ENCODE peak calls at places on chromosomes 16 and 17, in ten cellular contexts. G is upper lobe of right lung, W is GM12865, H is cardiac fibroblast, R is lower leg skin, K is keratinocyte, T is IMR-90, L is RWPE1, E is endothelial cell of umbilical vein, C is AG09319. A is an unnamed sample.

GRCh38 chr16:1899641-1900451 is 18.4 kb downstream of the HS3ST6 start:
- DNase-seq in G (no peak), W (no peak), H (no peak), R (no peak), K (no peak), T (no peak), L (peak), E (no peak), C (no peak), A (no peak)

GRCh38 chr17:79655672-79656290 is 44.9 kb upstream of the RBFOX3 start:
- DNase-seq in G (no peak), W (no peak), H (no peak), R (peak), K (no peak), T (no peak), L (no peak), E (no peak), C (no peak), A (no peak)

GRCh38 chr17:47099451-47099986 is 89.6 kb downstream of the CDC27 start:
- DNase-seq in G (no peak), W (no peak), H (no peak), R (no peak), K (no peak), T (no peak), L (no peak), E (no peak), C (no peak), A (no peak)

GRCh38 chr17:27381007-27381501 is 75.2 kb upstream of the KSR1 start:
- DNase-seq in G (peak), W (peak), H (peak), R (peak), K (no peak), T (peak), L (peak), E (peak), C (no peak), A (peak)

GRCh38 chr16:72927199-72928088 is 120.5 kb downstream of the ZFHX3 start:
- DNase-seq in G (peak), W (no peak), H (peak), R (no peak), K (peak), T (peak), L (peak), E (no peak), C (peak), A (no peak)

GRCh38 chr17:61532818-61533217 is 58.2 kb downstream of the NACA2 start:
- DNase-seq in G (no peak), W (no peak), H (no peak), R (no peak), K (no peak), T (no peak), L (no peak), E (no peak), C (no peak), A (no peak)

GRCh38 chr17:77728022-77728671 is 230.4 kb upstream of the TNRC6C start:
- DNase-seq in G (no peak), W (peak), H (peak), R (peak), K (no peak), T (no peak), L (no peak), E (no peak), C (peak), A (no peak)

GRCh38 chr16:85029981-85030381 is 2.4 kb downstream of the KIAA0513 start:
- DNase-seq in G (no peak), W (no peak), H (peak), R (no peak), K (no peak), T (peak), L (no peak), E (no peak), C (no peak), A (no peak)

GRCh38 chr16:35149550-35149949 is 1690.1 kb downstream of the TP53TG3F start:
- DNase-seq in G (no peak), W (no peak), H (no peak), R (peak), K (no peak), T (no peak), L (no peak), E (no peak), C (no peak), A (no peak)

GRCh38 chr16:11396241-11397048 is 51.2 kb downstream of the RMI2 start:
- DNase-seq in G (peak), W (peak), H (peak), R (peak), K (no peak), T (peak), L (peak), E (peak), C (peak), A (peak)

GRCh38 chr17:31008374-31009035 is 37.7 kb downstream of the RNF135 start:
- DNase-seq in G (peak), W (peak), H (peak), R (peak), K (no peak), T (peak), L (peak), E (peak), C (no peak), A (peak)

GRCh38 chr16:4660454-4661007 is 32.8 kb upstream of the NUDT16L1 start:
- DNase-seq in G (peak), W (no peak), H (peak), R (no peak), K (no peak), T (peak), L (no peak), E (peak), C (no peak), A (peak)

GRCh38 chr16:67537270-67537635 is 8.6 kb downstream of the RIPOR1 start:
- DNase-seq in G (peak), W (peak), H (peak), R (peak), K (no peak), T (peak), L (peak), E (peak), C (no peak), A (no peak)

GRCh38 chr16:66521227-66521626 is 28.7 kb downstream of the TK2 start:
- DNase-seq in G (no peak), W (no peak), H (no peak), R (peak), K (no peak), T (no peak), L (no peak), E (no peak), C (no peak), A (no peak)

GRCh38 chr17:58409432-58409831 is 7.9 kb downstream of the RNF43 start:
- DNase-seq in G (no peak), W (no peak), H (no peak), R (no peak), K (no peak), T (no peak), L (no peak), E (no peak), C (no peak), A (no peak)

GRCh38 chr17:56260421-56260820 is 107.1 kb downstream of the ANKFN1 start:
- DNase-seq in G (no peak), W (no peak), H (no peak), R (no peak), K (no peak), T (no peak), L (no peak), E (no peak), C (no peak), A (no peak)

GRCh38 chr17:29175349-29175748 is 4.8 kb downstream of the MYO18A start:
- DNase-seq in G (no peak), W (no peak), H (no peak), R (no peak), K (no peak), T (no peak), L (no peak), E (no peak), C (no peak), A (no peak)

GRCh38 chr16:24652209-24652712 is 77.2 kb upstream of the TNRC6A start:
- DNase-seq in G (no peak), W (no peak), H (no peak), R (peak), K (no peak), T (no peak), L (no peak), E (no peak), C (no peak), A (no peak)

GRCh38 chr17:42618442-42619150 is 9.1 kb downstream of the TUBG1 start:
- DNase-seq in G (no peak), W (peak), H (no peak), R (no peak), K (no peak), T (no peak), L (peak), E (no peak), C (no peak), A (no peak)

GRCh38 chr17:78844301-78845005 is 3.8 kb upstream of the USP36 start:
- DNase-seq in G (no peak), W (peak), H (peak), R (no peak), K (no peak), T (peak), L (no peak), E (peak), C (no peak), A (peak)

GRCh38 chr16:88744520-88744835 is 38.2 kb downstream of the CTU2 start:
- DNase-seq in G (no peak), W (no peak), H (no peak), R (no peak), K (no peak), T (no peak), L (no peak), E (no peak), C (no peak), A (no peak)

GRCh38 chr16:25079637-25080375 is 31.7 kb upstream of the LCMT1 start:
- DNase-seq in G (no peak), W (peak), H (no peak), R (no peak), K (no peak), T (no peak), L (no peak), E (no peak), C (no peak), A (no peak)

GRCh38 chr17:72308744-72309395 is 188.1 kb downstream of the SOX9 start:
- DNase-seq in G (no peak), W (peak), H (no peak), R (no peak), K (no peak), T (peak), L (no peak), E (no peak), C (no peak), A (no peak)

GRCh38 chr17:40980594-40980993 is 3.5 kb downstream of the KRT40 start:
- DNase-seq in G (no peak), W (no peak), H (peak), R (no peak), K (no peak), T (peak), L (no peak), E (no peak), C (peak), A (no peak)

GRCh38 chr17:67211742-67212141 is 33.3 kb downstream of the HELZ start:
- DNase-seq in G (no peak), W (no peak), H (peak), R (no peak), K (no peak), T (peak), L (peak), E (no peak), C (no peak), A (no peak)

GRCh38 chr16:82782715-82783251 is 156.0 kb downstream of the CDH13 start:
- DNase-seq in G (no peak), W (no peak), H (no peak), R (no peak), K (no peak), T (no peak), L (no peak), E (peak), C (no peak), A (no peak)

GRCh38 chr16:29821663-29822115 is 1.4 kb downstream of the MVP start:
- DNase-seq in G (no peak), W (no peak), H (peak), R (no peak), K (no peak), T (peak), L (peak), E (peak), C (no peak), A (no peak)

GRCh38 chr17:56595831-56596740 is 2.6 kb downstream of the NOG start:
- DNase-seq in G (no peak), W (no peak), H (no peak), R (peak), K (no peak), T (peak), L (no peak), E (no peak), C (no peak), A (no peak)

GRCh38 chr16:715448-716249 is 731 bp downstream of the METRN start:
- DNase-seq in G (peak), W (no peak), H (no peak), R (no peak), K (no peak), T (no peak), L (no peak), E (no peak), C (no peak), A (no peak)
- TF ChIP-seq CTCF in G (no peak), W (peak), H (no peak), R (no peak), K (no peak), T (peak), L (peak), E (peak), C (no peak), A (no peak)

DNA sequence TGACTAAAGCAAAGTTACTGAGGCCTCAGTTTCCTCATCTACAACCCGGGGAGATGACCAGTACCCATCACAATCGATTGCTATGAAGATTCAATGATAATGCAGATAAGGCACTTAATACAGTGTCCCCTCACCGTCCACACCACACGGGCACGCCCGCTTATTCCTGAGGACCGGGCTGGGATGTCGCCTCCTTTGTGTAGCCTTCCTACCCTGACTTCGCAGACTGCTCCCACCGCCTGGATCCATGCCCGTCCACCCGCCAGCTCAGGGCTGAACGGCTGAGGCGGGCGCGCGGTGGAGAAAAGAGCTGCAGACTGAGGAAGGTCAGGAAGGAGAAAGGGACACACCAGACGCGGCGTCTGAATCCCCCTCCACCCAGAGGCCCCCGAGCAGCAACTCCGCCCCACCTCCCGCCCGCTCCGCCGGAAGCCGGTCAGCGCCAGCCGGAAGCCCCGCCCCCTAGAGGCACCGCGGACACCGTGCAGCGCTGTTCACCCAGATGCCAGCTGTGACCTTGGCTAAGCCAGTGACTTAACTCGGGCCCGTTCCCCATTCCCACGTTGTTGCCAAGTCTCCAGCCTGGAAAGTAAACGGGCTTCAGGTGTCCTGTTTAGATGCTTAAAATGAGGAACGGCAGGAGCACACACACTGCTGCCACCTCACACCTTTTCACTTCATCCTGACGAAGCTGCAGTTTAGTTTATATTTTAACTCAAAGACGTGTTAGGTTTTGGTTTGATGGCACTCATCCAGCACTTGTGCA is at the start of gene KRABD2:
- DNase-seq in G (peak), W (peak), H (peak), R (peak), K (no peak), T (peak), L (peak), E (peak), C (peak), A (peak)
- TF ChIP-seq CTCF in G (peak), W (peak), H (peak), R (no peak), K (peak), T (peak), L (peak), E (peak), C (peak), A (peak)

GRCh38 chr16:31295206-31295605 is 35.4 kb downstream of the ITGAM start:
- DNase-seq in G (no peak), W (no peak), H (no peak), R (no peak), K (no peak), T (no peak), L (no peak), E (no peak), C (no peak), A (no peak)

GRCh38 chr16:31301708-31302400 is 42.1 kb downstream of the ITGAM start:
- DNase-seq in G (no peak), W (peak), H (peak), R (no peak), K (no peak), T (no peak), L (peak), E (no peak), C (no peak), A (no peak)

GRCh38 chr16:31298340-31298739 is 38.6 kb downstream of the ITGAM start:
- DNase-seq in G (no peak), W (no peak), H (no peak), R (no peak), K (no peak), T (no peak), L (no peak), E (no peak), C (no peak), A (no peak)

GRCh38 chr16:31297496-31297895 is 37.7 kb downstream of the ITGAM start:
- DNase-seq in G (no peak), W (no peak), H (no peak), R (no peak), K (no peak), T (no peak), L (no peak), E (no peak), C (no peak), A (no peak)

GRCh38 chr16:31298958-31299357 is 39.2 kb downstream of the ITGAM start:
- DNase-seq in G (no peak), W (no peak), H (no peak), R (no peak), K (no peak), T (no peak), L (no peak), E (peak), C (no peak), A (no peak)
- TF ChIP-seq CTCF in G (no peak), W (peak), H (no peak), R (no peak), K (peak), T (peak), L (peak), E (no peak), C (no peak), A (no peak)

DNA sequence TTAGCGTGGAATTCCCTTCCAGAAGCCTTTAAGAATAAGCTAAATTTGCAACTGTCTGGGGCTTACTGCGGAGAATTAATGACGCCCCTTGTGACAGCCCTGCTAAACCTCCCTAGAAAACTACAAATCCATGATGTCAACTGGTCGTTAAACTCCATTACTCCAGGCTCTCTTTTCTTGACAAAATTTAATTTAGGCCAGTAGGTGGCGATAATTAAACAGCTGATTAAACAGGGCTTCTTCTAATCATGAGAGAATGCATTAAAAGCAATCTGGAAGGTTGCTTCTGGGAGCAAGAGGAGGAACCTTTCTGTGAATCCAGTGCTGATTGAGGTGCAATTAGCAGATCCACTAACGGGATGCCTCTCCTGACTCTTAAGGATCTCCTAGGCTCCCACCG is 8.1 kb upstream of the NLRP1 start:
- DNase-seq in G (no peak), W (peak), H (peak), R (no peak), K (no peak), T (peak), L (peak), E (peak), C (no peak), A (no peak)
- TF ChIP-seq CTCF in G (peak), W (peak), H (peak), R (no peak), K (peak), T (peak), L (peak), E (peak), C (peak), A (peak)

DNA sequence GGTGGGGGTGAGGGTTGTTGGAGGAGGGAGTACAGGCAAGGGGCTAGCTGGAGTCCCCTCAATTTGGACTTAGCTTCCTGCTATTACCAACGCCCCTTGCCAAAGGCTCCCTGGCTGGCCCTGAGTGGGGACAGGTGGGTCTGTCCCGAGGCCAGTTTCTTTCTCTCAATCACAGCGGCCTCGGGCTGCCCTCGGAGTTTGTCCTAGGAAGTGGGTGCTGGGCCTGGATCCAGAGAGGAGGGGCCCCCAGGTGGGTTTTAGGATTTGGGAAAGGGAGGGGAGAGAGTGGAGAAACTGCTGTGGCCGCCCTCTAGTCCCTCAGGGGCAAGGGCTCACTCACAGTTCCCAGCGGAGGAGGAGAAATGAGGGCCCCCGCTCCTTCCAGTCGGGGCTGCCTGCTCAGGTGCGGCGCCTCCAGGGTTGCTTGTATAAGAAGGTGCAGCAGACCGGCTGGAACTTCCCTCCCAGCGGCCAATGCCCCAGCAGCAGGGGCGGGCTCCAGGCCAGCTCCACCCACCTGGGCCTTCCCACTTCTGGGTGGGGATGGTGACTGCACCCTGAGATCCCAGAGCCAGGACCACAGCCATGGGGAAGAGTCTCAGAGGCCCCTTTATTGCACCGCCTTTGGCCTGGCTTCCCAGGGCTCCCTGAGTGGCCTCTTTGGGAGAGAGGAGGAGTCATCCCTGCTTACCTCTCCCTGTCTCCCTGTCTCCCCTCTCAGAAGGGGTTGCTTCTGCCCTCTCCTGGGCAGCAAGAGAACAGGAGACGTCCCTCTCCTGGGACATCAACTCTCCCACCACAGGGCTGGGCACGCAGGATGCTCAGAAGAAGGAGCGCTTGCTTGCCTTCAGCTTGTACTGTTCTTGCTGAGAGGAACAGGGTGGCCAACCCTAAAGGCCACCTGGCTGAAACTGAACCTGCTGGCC is 112.0 kb upstream of the SMURF2 start:
- DNase-seq in G (peak), W (peak), H (peak), R (peak), K (no peak), T (peak), L (peak), E (peak), C (peak), A (no peak)
- TF ChIP-seq CTCF in G (peak), W (peak), H (peak), R (no peak), K (peak), T (peak), L (no peak), E (peak), C (peak), A (no peak)